ENCODE peak calls at places on chromosome 9, in five cellular contexts. One of them, this sample, is unnamed. For H3K9me3, the result is how much of the 10 kb centered on the place peaks cover.

GRCh38 chr9:24824607-24825006 is 278.9 kb upstream of the IZUMO3 start:
- DNase-seq in IMR-90: no peak
- DNase-seq in CD8-positive, alpha-beta memory T cell: no peak
- DNase-seq in breast epithelium: no peak
- DNase-seq in esophagus squamous epithelium: no peak
- DNase-seq in this sample: no peak

GRCh38 chr9:109010676-109011655 is 2.3 kb downstream of the CTNNAL1 start:
- DNase-seq in esophagus squamous epithelium: no peak
- DNase-seq in CD8-positive, alpha-beta memory T cell: peak
- DNase-seq in IMR-90: peak
- DNase-seq in breast epithelium: no peak
- DNase-seq in this sample: no peak

GRCh38 chr9:98538626-98539031 is 170.1 kb downstream of the GABBR2 start:
- DNase-seq in esophagus squamous epithelium: no peak
- DNase-seq in IMR-90: peak
- DNase-seq in CD8-positive, alpha-beta memory T cell: no peak
- DNase-seq in breast epithelium: no peak
- DNase-seq in this sample: no peak

GRCh38 chr9:81890104-81890503 is 38.1 kb upstream of the SPATA31D4 start:
- DNase-seq in CD8-positive, alpha-beta memory T cell: no peak
- DNase-seq in esophagus squamous epithelium: no peak
- DNase-seq in breast epithelium: no peak
- DNase-seq in IMR-90: no peak
- DNase-seq in this sample: no peak

GRCh38 chr9:95447660-95448420 is 68.9 kb downstream of the PTCH1 start:
- DNase-seq in esophagus squamous epithelium: no peak
- DNase-seq in breast epithelium: no peak
- DNase-seq in CD8-positive, alpha-beta memory T cell: no peak
- DNase-seq in IMR-90: no peak
- DNase-seq in this sample: no peak

GRCh38 chr9:426976-427375 is 212.3 kb downstream of the DOCK8 start:
- DNase-seq in esophagus squamous epithelium: no peak
- DNase-seq in breast epithelium: no peak
- DNase-seq in CD8-positive, alpha-beta memory T cell: no peak
- DNase-seq in IMR-90: no peak
- DNase-seq in this sample: no peak

GRCh38 chr9:109908459-109909390 is 128.7 kb downstream of the PALM2AKAP2 start:
- DNase-seq in IMR-90: peak
- DNase-seq in CD8-positive, alpha-beta memory T cell: no peak
- DNase-seq in esophagus squamous epithelium: no peak
- DNase-seq in breast epithelium: no peak
- DNase-seq in this sample: no peak

GRCh38 chr9:98707158-98708102 is 1.3 kb downstream of the GABBR2 start:
- DNase-seq in CD8-positive, alpha-beta memory T cell: no peak
- DNase-seq in IMR-90: peak
- DNase-seq in esophagus squamous epithelium: no peak
- DNase-seq in breast epithelium: no peak
- DNase-seq in this sample: no peak

GRCh38 chr9:106286249-106286648 is 576.7 kb upstream of the ZNF462 start:
- DNase-seq in CD8-positive, alpha-beta memory T cell: no peak
- DNase-seq in esophagus squamous epithelium: no peak
- DNase-seq in breast epithelium: no peak
- DNase-seq in IMR-90: no peak
- DNase-seq in this sample: no peak

GRCh38 chr9:71796368-71796767 is 28.1 kb upstream of the CEMIP2 start:
- DNase-seq in esophagus squamous epithelium: no peak
- DNase-seq in CD8-positive, alpha-beta memory T cell: no peak
- DNase-seq in IMR-90: no peak
- DNase-seq in breast epithelium: no peak
- DNase-seq in this sample: no peak

GRCh38 chr9:89498845-89499480 is 1.1 kb upstream of the SEMA4D start:
- DNase-seq in IMR-90: no peak
- DNase-seq in CD8-positive, alpha-beta memory T cell: peak
- DNase-seq in breast epithelium: no peak
- DNase-seq in esophagus squamous epithelium: no peak
- DNase-seq in this sample: no peak

GRCh38 chr9:88011005-88011766 is 36.9 kb upstream of the CDK20 start:
- DNase-seq in esophagus squamous epithelium: no peak
- DNase-seq in CD8-positive, alpha-beta memory T cell: no peak
- DNase-seq in breast epithelium: no peak
- DNase-seq in IMR-90: peak
- DNase-seq in this sample: no peak

GRCh38 chr9:81823672-81824554 is 104.3 kb upstream of the SPATA31D4 start:
- DNase-seq in esophagus squamous epithelium: no peak
- DNase-seq in IMR-90: no peak
- DNase-seq in breast epithelium: no peak
- DNase-seq in CD8-positive, alpha-beta memory T cell: no peak
- DNase-seq in this sample: no peak

GRCh38 chr9:133054966-133055365 is 6.8 kb upstream of the CEL start:
- DNase-seq in breast epithelium: no peak
- DNase-seq in IMR-90: peak
- DNase-seq in CD8-positive, alpha-beta memory T cell: no peak
- DNase-seq in esophagus squamous epithelium: no peak
- DNase-seq in this sample: no peak

GRCh38 chr9:133057006-133057405 is 4.8 kb upstream of the CEL start:
- DNase-seq in CD8-positive, alpha-beta memory T cell: no peak
- DNase-seq in breast epithelium: no peak
- DNase-seq in IMR-90: no peak
- DNase-seq in esophagus squamous epithelium: no peak
- DNase-seq in this sample: no peak

GRCh38 chr9:20015427-20015931 is 226.6 kb upstream of the SLC24A2 start:
- DNase-seq in CD8-positive, alpha-beta memory T cell: no peak
- DNase-seq in IMR-90: no peak
- DNase-seq in esophagus squamous epithelium: no peak
- DNase-seq in breast epithelium: no peak
- DNase-seq in this sample: no peak

GRCh38 chr9:95143591-95144561 is 173.6 kb downstream of the FANCC start:
- DNase-seq in esophagus squamous epithelium: no peak
- DNase-seq in breast epithelium: peak
- DNase-seq in IMR-90: peak
- DNase-seq in CD8-positive, alpha-beta memory T cell: no peak
- DNase-seq in this sample: no peak

GRCh38 chr9:128286435-128286834 is 10.4 kb downstream of the SWI5 start:
- DNase-seq in breast epithelium: no peak
- DNase-seq in IMR-90: peak
- DNase-seq in esophagus squamous epithelium: no peak
- DNase-seq in CD8-positive, alpha-beta memory T cell: no peak
- DNase-seq in this sample: no peak

GRCh38 chr9:132155514-132155913 is 6.3 kb upstream of the NTNG2 start:
- DNase-seq in CD8-positive, alpha-beta memory T cell: no peak
- DNase-seq in IMR-90: no peak
- DNase-seq in breast epithelium: no peak
- DNase-seq in esophagus squamous epithelium: no peak
- DNase-seq in this sample: no peak

GRCh38 chr9:120692901-120693573 is 21.2 kb downstream of the MEGF9 start:
- DNase-seq in CD8-positive, alpha-beta memory T cell: no peak
- DNase-seq in esophagus squamous epithelium: no peak
- DNase-seq in IMR-90: peak
- DNase-seq in breast epithelium: no peak
- DNase-seq in this sample: no peak

DNA sequence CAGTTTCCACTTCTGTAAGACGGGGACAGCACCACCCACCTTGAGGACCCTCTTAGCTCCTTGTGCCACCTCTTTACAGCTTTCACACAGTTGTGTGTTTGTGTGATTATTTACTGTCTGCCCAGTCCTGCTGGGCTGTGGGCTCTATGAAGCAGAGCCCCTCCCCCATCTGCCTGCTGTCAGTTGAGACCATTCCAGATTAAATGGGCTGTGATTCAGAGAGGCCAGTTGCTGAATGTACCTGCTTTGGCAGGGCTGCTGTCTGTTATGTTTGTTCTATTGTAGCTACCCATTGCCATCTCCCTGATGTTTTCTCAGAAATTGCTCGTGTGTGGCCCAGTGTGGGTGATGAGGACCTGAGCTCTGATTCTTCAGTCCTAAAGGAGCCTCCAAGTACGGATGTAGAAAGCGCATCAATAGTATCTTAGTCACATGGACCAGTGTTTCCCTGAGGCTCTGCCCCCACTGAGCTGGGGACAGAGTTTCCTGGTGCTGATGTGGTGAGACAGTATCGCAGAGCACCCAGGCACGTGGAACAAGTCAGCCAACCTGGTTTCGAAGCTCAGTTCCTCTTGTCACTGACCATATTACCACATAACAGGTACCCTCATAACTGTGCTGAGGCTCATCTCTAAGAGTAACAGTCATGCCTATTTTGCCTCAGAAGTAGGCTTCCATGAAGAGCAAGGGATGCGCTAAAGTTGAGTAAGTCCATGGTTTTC is 3.7 kb downstream of the ANGPTL2 start:
- DNase-seq in IMR-90: no peak
- DNase-seq in CD8-positive, alpha-beta memory T cell: no peak
- DNase-seq in esophagus squamous epithelium: no peak
- DNase-seq in breast epithelium: peak
- DNase-seq in this sample: no peak
- H3K9me3 ChIP-seq in IMR-90: under half
- H3K9me3 ChIP-seq in CD8-positive, alpha-beta memory T cell: under half
- H3K9me3 ChIP-seq in esophagus squamous epithelium: under half
- H3K9me3 ChIP-seq in breast epithelium: under half
- H3K9me3 ChIP-seq in this sample: under half

GRCh38 chr9:96758845-96759673 is 18.8 kb downstream of the ZNF510 start:
- DNase-seq in esophagus squamous epithelium: no peak
- DNase-seq in breast epithelium: no peak
- DNase-seq in CD8-positive, alpha-beta memory T cell: no peak
- DNase-seq in IMR-90: no peak
- DNase-seq in this sample: no peak
- H3K9me3 ChIP-seq in esophagus squamous epithelium: half or more
- H3K9me3 ChIP-seq in breast epithelium: half or more
- H3K9me3 ChIP-seq in CD8-positive, alpha-beta memory T cell: half or more
- H3K9me3 ChIP-seq in IMR-90: half or more
- H3K9me3 ChIP-seq in this sample: half or more

GRCh38 chr9:29126783-29127182 is 1553.5 kb upstream of the C9orf72 start:
- DNase-seq in CD8-positive, alpha-beta memory T cell: no peak
- DNase-seq in esophagus squamous epithelium: no peak
- DNase-seq in IMR-90: no peak
- DNase-seq in breast epithelium: no peak
- DNase-seq in this sample: no peak

GRCh38 chr9:29129763-29130162 is 1556.5 kb upstream of the C9orf72 start:
- DNase-seq in CD8-positive, alpha-beta memory T cell: no peak
- DNase-seq in esophagus squamous epithelium: no peak
- DNase-seq in breast epithelium: no peak
- DNase-seq in IMR-90: no peak
- DNase-seq in this sample: no peak
- H3K9me3 ChIP-seq in CD8-positive, alpha-beta memory T cell: under half
- H3K9me3 ChIP-seq in esophagus squamous epithelium: under half
- H3K9me3 ChIP-seq in breast epithelium: under half
- H3K9me3 ChIP-seq in IMR-90: under half
- H3K9me3 ChIP-seq in this sample: under half

GRCh38 chr9:135916998-135917397 is 9.7 kb upstream of the CAMSAP1 start:
- DNase-seq in breast epithelium: no peak
- DNase-seq in IMR-90: no peak
- DNase-seq in CD8-positive, alpha-beta memory T cell: no peak
- DNase-seq in esophagus squamous epithelium: no peak
- DNase-seq in this sample: no peak
- H3K9me3 ChIP-seq in breast epithelium: half or more
- H3K9me3 ChIP-seq in IMR-90: under half
- H3K9me3 ChIP-seq in CD8-positive, alpha-beta memory T cell: under half
- H3K9me3 ChIP-seq in esophagus squamous epithelium: half or more
- H3K9me3 ChIP-seq in this sample: under half

GRCh38 chr9:61666849-61667371 is 477.1 kb downstream of the SPATA31A7 start:
- DNase-seq in esophagus squamous epithelium: no peak
- DNase-seq in IMR-90: no peak
- DNase-seq in breast epithelium: no peak
- DNase-seq in CD8-positive, alpha-beta memory T cell: no peak
- DNase-seq in this sample: no peak

GRCh38 chr9:61665330-61665751 is 475.5 kb downstream of the SPATA31A7 start:
- DNase-seq in esophagus squamous epithelium: no peak
- DNase-seq in breast epithelium: no peak
- DNase-seq in CD8-positive, alpha-beta memory T cell: no peak
- DNase-seq in IMR-90: no peak
- DNase-seq in this sample: no peak

GRCh38 chr9:61667559-61668121 is 477.8 kb downstream of the SPATA31A7 start:
- DNase-seq in esophagus squamous epithelium: no peak
- DNase-seq in IMR-90: no peak
- DNase-seq in breast epithelium: no peak
- DNase-seq in CD8-positive, alpha-beta memory T cell: no peak
- DNase-seq in this sample: no peak

GRCh38 chr9:61666310-61666709 is 476.5 kb downstream of the SPATA31A7 start:
- DNase-seq in breast epithelium: no peak
- DNase-seq in IMR-90: no peak
- DNase-seq in CD8-positive, alpha-beta memory T cell: no peak
- DNase-seq in esophagus squamous epithelium: no peak
- DNase-seq in this sample: no peak

GRCh38 chr9:61665829-61666228 is 476.0 kb downstream of the SPATA31A7 start:
- DNase-seq in CD8-positive, alpha-beta memory T cell: no peak
- DNase-seq in IMR-90: no peak
- DNase-seq in breast epithelium: no peak
- DNase-seq in esophagus squamous epithelium: no peak
- DNase-seq in this sample: no peak
- H3K9me3 ChIP-seq in CD8-positive, alpha-beta memory T cell: under half
- H3K9me3 ChIP-seq in IMR-90: under half
- H3K9me3 ChIP-seq in breast epithelium: under half
- H3K9me3 ChIP-seq in esophagus squamous epithelium: under half
- H3K9me3 ChIP-seq in this sample: under half